ENCODE peak calls at places on chromosomes 16 and 17, in seven cellular contexts. One of them, this sample, is unnamed.

GRCh38 chr17:69500911-69501429 is 86.5 kb downstream of the MAP2K6 start:
- DNase-seq in body of pancreas: peak
- DNase-seq in testis: no peak
- DNase-seq in stomach: no peak
- DNase-seq in tibial nerve: no peak
- DNase-seq in IMR-90: no peak
- DNase-seq in ovary: no peak
- DNase-seq in this sample: no peak

GRCh38 chr17:41996855-41997164 is 20.4 kb downstream of the DNAJC7 start:
- DNase-seq in body of pancreas: no peak
- DNase-seq in testis: no peak
- DNase-seq in stomach: no peak
- DNase-seq in tibial nerve: no peak
- DNase-seq in IMR-90: no peak
- DNase-seq in ovary: no peak
- DNase-seq in this sample: no peak

GRCh38 chr16:10637337-10638037 is 57.1 kb upstream of the EMP2 start:
- DNase-seq in body of pancreas: no peak
- DNase-seq in testis: no peak
- DNase-seq in stomach: no peak
- DNase-seq in tibial nerve: no peak
- DNase-seq in IMR-90: no peak
- DNase-seq in ovary: no peak
- DNase-seq in this sample: no peak

GRCh38 chr17:37133131-37133530 is 184.4 kb downstream of the AATF start:
- DNase-seq in body of pancreas: no peak
- DNase-seq in testis: no peak
- DNase-seq in stomach: no peak
- DNase-seq in tibial nerve: no peak
- DNase-seq in IMR-90: no peak
- DNase-seq in ovary: no peak
- DNase-seq in this sample: no peak

GRCh38 chr17:77496831-77497577 is 356.2 kb downstream of the SEC14L1 start:
- DNase-seq in body of pancreas: peak
- DNase-seq in testis: no peak
- DNase-seq in stomach: no peak
- DNase-seq in tibial nerve: no peak
- DNase-seq in IMR-90: no peak
- DNase-seq in ovary: no peak
- DNase-seq in this sample: peak

GRCh38 chr16:16884451-16884850 is 505.5 kb downstream of the NPIPA7 start:
- DNase-seq in body of pancreas: no peak
- DNase-seq in testis: no peak
- DNase-seq in stomach: no peak
- DNase-seq in tibial nerve: no peak
- DNase-seq in IMR-90: no peak
- DNase-seq in ovary: no peak
- DNase-seq in this sample: no peak

GRCh38 chr17:81392909-81393654 is 2.2 kb upstream of the BAHCC1 start:
- DNase-seq in body of pancreas: no peak
- DNase-seq in testis: no peak
- DNase-seq in stomach: no peak
- DNase-seq in tibial nerve: no peak
- DNase-seq in IMR-90: no peak
- DNase-seq in ovary: peak
- DNase-seq in this sample: no peak

GRCh38 chr16:81778861-81779539 is at the start of gene PLCG2:
- DNase-seq in body of pancreas: peak
- DNase-seq in testis: peak
- DNase-seq in stomach: peak
- DNase-seq in tibial nerve: no peak
- DNase-seq in IMR-90: no peak
- DNase-seq in ovary: peak
- DNase-seq in this sample: peak

GRCh38 chr17:40303009-40303657 is 5.8 kb upstream of the RARA start:
- DNase-seq in body of pancreas: peak
- DNase-seq in testis: peak
- DNase-seq in stomach: peak
- DNase-seq in tibial nerve: peak
- DNase-seq in IMR-90: peak
- DNase-seq in ovary: peak
- DNase-seq in this sample: peak

GRCh38 chr17:15490634-15491261 is 23.3 kb upstream of the CDRT4 start:
- DNase-seq in body of pancreas: peak
- DNase-seq in testis: peak
- DNase-seq in stomach: no peak
- DNase-seq in tibial nerve: peak
- DNase-seq in IMR-90: peak
- DNase-seq in ovary: no peak
- DNase-seq in this sample: peak

GRCh38 chr16:64478258-64478906 is 643.5 kb downstream of the CDH11 start:
- DNase-seq in body of pancreas: peak
- DNase-seq in testis: no peak
- DNase-seq in stomach: no peak
- DNase-seq in tibial nerve: no peak
- DNase-seq in IMR-90: peak
- DNase-seq in ovary: no peak
- DNase-seq in this sample: no peak

GRCh38 chr17:9332164-9332527 is 243.5 kb downstream of the STX8 start:
- DNase-seq in body of pancreas: no peak
- DNase-seq in testis: no peak
- DNase-seq in stomach: no peak
- DNase-seq in tibial nerve: no peak
- DNase-seq in IMR-90: no peak
- DNase-seq in ovary: no peak
- DNase-seq in this sample: no peak

GRCh38 chr17:82582709-82583108 is 63.2 kb downstream of the FOXK2 start:
- DNase-seq in body of pancreas: no peak
- DNase-seq in testis: no peak
- DNase-seq in stomach: no peak
- DNase-seq in tibial nerve: no peak
- DNase-seq in IMR-90: no peak
- DNase-seq in ovary: no peak
- DNase-seq in this sample: no peak

GRCh38 chr17:82582208-82582607 is 62.7 kb downstream of the FOXK2 start:
- DNase-seq in body of pancreas: no peak
- DNase-seq in testis: no peak
- DNase-seq in stomach: no peak
- DNase-seq in tibial nerve: no peak
- DNase-seq in IMR-90: peak
- DNase-seq in ovary: no peak
- DNase-seq in this sample: no peak

GRCh38 chr17:82574041-82574440 is 54.5 kb downstream of the FOXK2 start:
- DNase-seq in body of pancreas: no peak
- DNase-seq in testis: no peak
- DNase-seq in stomach: no peak
- DNase-seq in tibial nerve: no peak
- DNase-seq in IMR-90: no peak
- DNase-seq in ovary: no peak
- DNase-seq in this sample: no peak

GRCh38 chr17:82571855-82572254 is 52.3 kb downstream of the FOXK2 start:
- DNase-seq in body of pancreas: no peak
- DNase-seq in testis: no peak
- DNase-seq in stomach: no peak
- DNase-seq in tibial nerve: no peak
- DNase-seq in IMR-90: no peak
- DNase-seq in ovary: no peak
- DNase-seq in this sample: no peak

GRCh38 chr17:82577300-82577699 is 57.8 kb downstream of the FOXK2 start:
- DNase-seq in body of pancreas: no peak
- DNase-seq in testis: no peak
- DNase-seq in stomach: no peak
- DNase-seq in tibial nerve: no peak
- DNase-seq in IMR-90: no peak
- DNase-seq in ovary: no peak
- DNase-seq in this sample: no peak
- H3K27ac ChIP-seq in body of pancreas: no peak
- H3K27ac ChIP-seq in testis: no peak
- H3K27ac ChIP-seq in stomach: no peak
- H3K27ac ChIP-seq in tibial nerve: no peak
- H3K27ac ChIP-seq in IMR-90: no peak
- H3K27ac ChIP-seq in ovary: no peak
- H3K27ac ChIP-seq in this sample: no peak

DNA sequence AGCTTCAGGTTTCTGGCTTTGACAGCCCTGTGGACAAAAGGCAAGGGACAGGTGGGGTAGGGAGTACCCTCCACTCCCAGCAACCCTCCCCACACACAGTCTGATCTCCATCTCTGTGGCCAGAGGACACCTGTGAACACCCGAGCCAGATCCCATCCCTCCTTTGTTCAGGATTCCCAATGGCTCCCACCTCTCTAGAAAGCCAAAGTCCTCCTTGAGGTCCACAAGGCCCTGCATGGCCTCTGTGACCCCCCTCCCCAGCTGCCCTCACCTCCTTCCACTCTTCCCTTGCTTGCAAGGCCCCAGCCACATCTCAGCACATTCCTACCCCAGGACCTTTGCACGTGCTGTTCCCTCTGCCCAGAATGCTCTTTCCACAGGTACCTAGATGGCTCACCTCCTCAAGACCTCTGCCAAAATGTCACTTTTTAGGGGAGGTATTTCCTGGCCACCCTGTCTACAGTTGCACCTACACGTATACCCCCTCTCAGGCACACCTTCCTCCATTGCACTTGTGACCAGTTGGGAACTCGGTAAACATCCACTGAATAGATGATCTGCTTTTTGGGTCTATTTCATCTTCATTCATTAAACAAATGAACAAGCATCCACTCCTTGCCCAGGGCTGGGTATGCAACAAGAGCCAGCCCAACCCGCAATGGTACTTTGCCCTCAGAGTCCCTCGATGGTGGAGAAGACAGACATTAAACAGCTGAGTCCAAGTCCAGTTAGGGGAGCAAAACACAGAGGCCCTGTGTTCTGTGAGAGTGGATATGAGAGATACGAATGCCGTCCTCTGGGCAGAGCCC is 107.0 kb downstream of the CRLF3 start:
- DNase-seq in body of pancreas: no peak
- DNase-seq in testis: peak
- DNase-seq in stomach: no peak
- DNase-seq in tibial nerve: no peak
- DNase-seq in IMR-90: no peak
- DNase-seq in ovary: no peak
- DNase-seq in this sample: no peak
- TF ChIP-seq CTCF in body of pancreas: no peak
- TF ChIP-seq CTCF in testis: no peak
- TF ChIP-seq CTCF in stomach: no peak
- TF ChIP-seq CTCF in tibial nerve: no peak
- TF ChIP-seq CTCF in IMR-90: no peak
- TF ChIP-seq CTCF in ovary: no peak
- TF ChIP-seq CTCF in this sample: no peak

GRCh38 chr16:57300387-57301125 is 16.1 kb upstream of the PLLP start:
- DNase-seq in body of pancreas: peak
- DNase-seq in testis: peak
- DNase-seq in stomach: peak
- DNase-seq in tibial nerve: peak
- DNase-seq in IMR-90: peak
- DNase-seq in ovary: peak
- DNase-seq in this sample: peak
- TF ChIP-seq POLR2A in body of pancreas: no peak
- TF ChIP-seq POLR2A in testis: no peak
- TF ChIP-seq POLR2A in stomach: no peak
- TF ChIP-seq POLR2A in tibial nerve: peak
- TF ChIP-seq POLR2A in IMR-90: peak
- TF ChIP-seq POLR2A in ovary: no peak
- TF ChIP-seq POLR2A in this sample: peak

DNA sequence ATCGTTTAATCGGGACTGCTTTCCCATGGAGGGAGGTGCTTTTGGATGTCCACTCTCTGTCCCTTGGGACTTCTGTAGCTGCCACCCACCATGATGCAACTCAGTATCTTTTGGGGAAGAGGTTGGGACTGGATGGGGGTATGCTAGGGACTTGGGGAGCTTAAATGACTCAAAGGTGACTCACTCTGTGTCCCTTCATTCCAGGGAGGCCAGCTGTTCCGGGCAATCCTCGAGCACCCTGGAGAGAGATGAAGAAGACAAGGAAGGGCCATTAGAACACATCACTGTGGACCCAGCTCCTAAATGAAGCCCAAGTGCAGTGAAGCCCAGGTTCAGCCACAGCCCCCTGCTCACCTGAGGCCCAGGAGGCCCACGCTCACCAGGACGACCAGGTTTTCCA is 4.6 kb downstream of the COL1A1 start:
- DNase-seq in body of pancreas: no peak
- DNase-seq in testis: no peak
- DNase-seq in stomach: no peak
- DNase-seq in tibial nerve: no peak
- DNase-seq in IMR-90: peak
- DNase-seq in ovary: no peak
- DNase-seq in this sample: no peak
- H3K27ac ChIP-seq in body of pancreas: no peak
- H3K27ac ChIP-seq in testis: peak
- H3K27ac ChIP-seq in stomach: peak
- H3K27ac ChIP-seq in tibial nerve: peak
- H3K27ac ChIP-seq in IMR-90: peak
- H3K27ac ChIP-seq in ovary: peak
- H3K27ac ChIP-seq in this sample: peak

GRCh38 chr17:11331790-11332526 is 90.9 kb downstream of the SHISA6 start:
- DNase-seq in body of pancreas: peak
- DNase-seq in testis: no peak
- DNase-seq in stomach: no peak
- DNase-seq in tibial nerve: no peak
- DNase-seq in IMR-90: no peak
- DNase-seq in ovary: no peak
- DNase-seq in this sample: no peak
- TF ChIP-seq CTCF in body of pancreas: no peak
- TF ChIP-seq CTCF in testis: no peak
- TF ChIP-seq CTCF in stomach: no peak
- TF ChIP-seq CTCF in tibial nerve: no peak
- TF ChIP-seq CTCF in IMR-90: no peak
- TF ChIP-seq CTCF in ovary: no peak
- TF ChIP-seq CTCF in this sample: no peak

This sample was measured in uterus.